ENCODE peak calls at places on chromosomes 7 and 10, in eight cellular contexts. S, C, I, E, X, Y, L and N are unnamed samples.

GRCh38 chr7:102220229-102220850 is 66.3 kb upstream of the SH2B2 start:
- DNase-seq in S (no peak), C (no peak), I (no peak), E (no peak), X (peak), Y (no peak), L (no peak), N (peak)

GRCh38 chr7:27661776-27662489 is 750 bp downstream of the HIBADH start:
- DNase-seq in S (peak), C (peak), I (peak), E (peak), X (no peak), Y (peak), L (no peak), N (no peak)

GRCh38 chr10:120436431-120437142 is 20.4 kb upstream of the PLPP4 start:
- DNase-seq in S (no peak), C (no peak), I (no peak), E (peak), X (no peak), Y (no peak), L (no peak), N (no peak)

GRCh38 chr10:122495406-122496340 is 34.3 kb downstream of the HTRA1 start:
- DNase-seq in S (no peak), C (peak), I (peak), E (peak), X (peak), Y (no peak), L (no peak), N (no peak)

GRCh38 chr10:58358947-58359346 is 24.1 kb downstream of the UBE2D1 start:
- DNase-seq in S (no peak), C (no peak), I (no peak), E (no peak), X (no peak), Y (no peak), L (no peak), N (no peak)

GRCh38 chr7:30549933-30550493 is 44.7 kb upstream of the GARS1 start:
- DNase-seq in S (no peak), C (no peak), I (no peak), E (no peak), X (peak), Y (no peak), L (no peak), N (peak)

GRCh38 chr7:152887779-152888178 is 128.2 kb downstream of the ACTR3B start:
- DNase-seq in S (no peak), C (no peak), I (no peak), E (no peak), X (no peak), Y (no peak), L (no peak), N (no peak)

GRCh38 chr7:188727-189500 is 3.5 kb upstream of the FAM20C start:
- DNase-seq in S (no peak), C (no peak), I (no peak), E (no peak), X (no peak), Y (no peak), L (no peak), N (no peak)

GRCh38 chr10:74206727-74207126 is 55.7 kb downstream of the ADK start:
- DNase-seq in S (no peak), C (no peak), I (no peak), E (no peak), X (no peak), Y (no peak), L (no peak), N (no peak)

GRCh38 chr10:73166972-73167371 is 836 bp downstream of the ECD start:
- DNase-seq in S (no peak), C (no peak), I (no peak), E (no peak), X (no peak), Y (no peak), L (no peak), N (no peak)

GRCh38 chr10:77855404-77856155 is 71.0 kb downstream of the DLG5 start:
- DNase-seq in S (no peak), C (no peak), I (no peak), E (no peak), X (peak), Y (no peak), L (no peak), N (no peak)

GRCh38 chr7:111274882-111275281 is 184.0 kb downstream of the LRRN3 start:
- DNase-seq in S (no peak), C (peak), I (no peak), E (peak), X (peak), Y (no peak), L (no peak), N (no peak)

GRCh38 chr10:132899054-132899750 is 43.2 kb downstream of the CFAP46 start:
- DNase-seq in S (peak), C (no peak), I (no peak), E (no peak), X (no peak), Y (no peak), L (no peak), N (no peak)

GRCh38 chr10:131812012-131812403 is 88.8 kb upstream of the PPP2R2D start:
- DNase-seq in S (no peak), C (no peak), I (no peak), E (no peak), X (no peak), Y (no peak), L (no peak), N (no peak)

GRCh38 chr7:140591178-140591902 is 49.3 kb downstream of the DENND2A start:
- DNase-seq in S (no peak), C (no peak), I (no peak), E (no peak), X (peak), Y (no peak), L (no peak), N (no peak)

GRCh38 chr10:70770001-70770400 is 15.2 kb downstream of the TBATA start:
- DNase-seq in S (no peak), C (no peak), I (no peak), E (no peak), X (no peak), Y (no peak), L (no peak), N (no peak)

GRCh38 chr7:114488696-114489095 is 74.1 kb downstream of the FOXP2 start:
- DNase-seq in S (no peak), C (no peak), I (no peak), E (no peak), X (no peak), Y (no peak), L (no peak), N (no peak)

GRCh38 chr7:25777969-25778767 is 373.8 kb upstream of the NFE2L3 start:
- DNase-seq in S (no peak), C (no peak), I (no peak), E (no peak), X (no peak), Y (no peak), L (peak), N (no peak)

GRCh38 chr10:14553434-14553833 is 221.3 kb downstream of the FAM107B start:
- DNase-seq in S (no peak), C (peak), I (no peak), E (peak), X (peak), Y (no peak), L (no peak), N (no peak)

GRCh38 chr10:23201837-23202236 is 9.7 kb downstream of the PTF1A start:
- DNase-seq in S (no peak), C (no peak), I (no peak), E (no peak), X (no peak), Y (no peak), L (no peak), N (no peak)

GRCh38 chr10:79367421-79368189 is 20.3 kb downstream of the PPIF start:
- DNase-seq in S (no peak), C (peak), I (no peak), E (peak), X (no peak), Y (no peak), L (no peak), N (no peak)

GRCh38 chr10:96719850-96720421 is 378 bp downstream of the PIK3AP1 start:
- DNase-seq in S (peak), C (peak), I (peak), E (no peak), X (no peak), Y (peak), L (peak), N (peak)

GRCh38 chr10:130193493-130194193 is 57.5 kb downstream of the GLRX3 start:
- DNase-seq in S (no peak), C (no peak), I (no peak), E (no peak), X (no peak), Y (no peak), L (no peak), N (no peak)

GRCh38 chr10:47062801-47063200 is 151.6 kb downstream of the PTPN20 start:
- DNase-seq in S (no peak), C (peak), I (no peak), E (peak), X (peak), Y (no peak), L (no peak), N (peak)

GRCh38 chr7:113289140-113289740 is 170.9 kb upstream of the SMIM30 start:
- DNase-seq in S (no peak), C (peak), I (no peak), E (peak), X (peak), Y (no peak), L (no peak), N (peak)

GRCh38 chr10:133158756-133159610 is 1.0 kb upstream of the KNDC1 start:
- DNase-seq in S (peak), C (peak), I (no peak), E (no peak), X (no peak), Y (no peak), L (peak), N (peak)

GRCh38 chr7:69668339-69668738 is 70.1 kb downstream of the AUTS2 start:
- DNase-seq in S (no peak), C (no peak), I (no peak), E (no peak), X (no peak), Y (no peak), L (no peak), N (no peak)

GRCh38 chr10:55966131-55966530 is 394.9 kb downstream of the ZWINT start:
- DNase-seq in S (no peak), C (no peak), I (no peak), E (no peak), X (peak), Y (no peak), L (no peak), N (no peak)

GRCh38 chr10:122343936-122344335 is 30.6 kb upstream of the PLEKHA1 start:
- DNase-seq in S (no peak), C (no peak), I (no peak), E (no peak), X (no peak), Y (no peak), L (no peak), N (no peak)

GRCh38 chr7:16739863-16740622 is 13.5 kb upstream of the TSPAN13 start:
- DNase-seq in S (no peak), C (peak), I (no peak), E (peak), X (peak), Y (no peak), L (no peak), N (no peak)

GRCh38 chr7:38585551-38585950 is 45.6 kb downstream of the AMPH start:
- DNase-seq in S (no peak), C (no peak), I (no peak), E (no peak), X (no peak), Y (no peak), L (no peak), N (no peak)

GRCh38 chr7:157964521-157964920 is 623.1 kb downstream of the PTPRN2 start:
- DNase-seq in S (no peak), C (no peak), I (no peak), E (no peak), X (no peak), Y (no peak), L (no peak), N (no peak)

GRCh38 chr7:128364166-128364565 is 2.7 kb upstream of the PRRT4 start:
- DNase-seq in S (no peak), C (no peak), I (no peak), E (no peak), X (no peak), Y (no peak), L (no peak), N (no peak)

GRCh38 chr7:128362670-128363069 is 1.2 kb upstream of the PRRT4 start:
- DNase-seq in S (no peak), C (no peak), I (no peak), E (no peak), X (no peak), Y (no peak), L (no peak), N (no peak)

GRCh38 chr7:128363261-128363721 is 1.8 kb upstream of the PRRT4 start:
- DNase-seq in S (no peak), C (no peak), I (no peak), E (no peak), X (no peak), Y (no peak), L (no peak), N (no peak)

GRCh38 chr7:128359939-128360338 is 1.6 kb downstream of the PRRT4 start:
- DNase-seq in S (no peak), C (no peak), I (no peak), E (no peak), X (no peak), Y (no peak), L (no peak), N (no peak)

DNA sequence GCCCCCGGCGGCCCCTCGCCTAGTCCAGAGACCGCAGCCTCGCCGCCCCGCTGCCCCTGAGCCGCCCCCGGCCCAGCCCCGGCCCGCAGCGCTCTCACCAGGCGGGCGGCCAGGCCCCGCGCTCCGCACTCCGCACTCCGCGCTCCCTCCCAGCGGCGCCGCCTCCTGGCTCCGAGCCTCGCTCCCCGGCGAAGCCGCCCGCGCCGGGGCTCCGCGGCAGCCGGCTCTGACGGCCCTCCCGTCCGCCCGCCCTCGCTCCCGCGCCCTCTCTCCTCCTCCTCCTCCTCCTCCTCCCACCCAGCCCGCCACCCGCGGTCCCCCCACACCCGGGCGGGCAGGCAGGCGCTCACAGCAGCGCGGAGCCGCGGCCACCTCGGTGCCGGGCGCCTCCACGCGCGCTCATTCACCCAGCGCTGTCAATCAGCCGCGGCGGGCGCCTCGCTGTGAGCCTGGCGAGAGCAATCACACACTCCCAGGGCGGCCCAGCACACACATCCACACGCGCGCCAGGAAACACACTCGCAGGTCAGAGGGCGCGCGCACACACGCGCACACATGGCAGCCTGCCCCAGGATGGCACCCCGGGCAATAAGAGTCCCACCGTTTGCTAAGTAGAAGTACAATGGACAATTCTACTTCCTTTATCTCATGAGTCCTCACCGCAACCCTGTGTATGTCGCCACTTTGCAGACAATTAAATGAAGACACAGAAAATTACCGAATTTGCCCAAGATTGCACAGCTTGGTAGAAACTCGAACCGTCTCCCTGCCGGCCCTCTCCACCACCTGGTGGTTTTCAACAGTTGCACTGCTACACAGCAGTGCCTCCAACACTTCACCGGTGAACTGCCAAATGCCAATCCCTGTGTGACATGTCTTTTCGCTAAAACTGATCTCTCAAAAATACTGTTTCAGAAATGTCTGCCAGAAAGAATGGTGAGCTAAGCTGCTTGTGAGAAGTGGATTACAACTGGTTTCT is at the start of gene PRRT4:
- DNase-seq in S (peak), C (peak), I (peak), E (no peak), X (no peak), Y (no peak), L (peak), N (peak)
- TF ChIP-seq CTCF in S (no peak), C (peak), I (no peak), E (no peak), X (no peak), Y (no peak), L (no peak), N (peak)

DNA sequence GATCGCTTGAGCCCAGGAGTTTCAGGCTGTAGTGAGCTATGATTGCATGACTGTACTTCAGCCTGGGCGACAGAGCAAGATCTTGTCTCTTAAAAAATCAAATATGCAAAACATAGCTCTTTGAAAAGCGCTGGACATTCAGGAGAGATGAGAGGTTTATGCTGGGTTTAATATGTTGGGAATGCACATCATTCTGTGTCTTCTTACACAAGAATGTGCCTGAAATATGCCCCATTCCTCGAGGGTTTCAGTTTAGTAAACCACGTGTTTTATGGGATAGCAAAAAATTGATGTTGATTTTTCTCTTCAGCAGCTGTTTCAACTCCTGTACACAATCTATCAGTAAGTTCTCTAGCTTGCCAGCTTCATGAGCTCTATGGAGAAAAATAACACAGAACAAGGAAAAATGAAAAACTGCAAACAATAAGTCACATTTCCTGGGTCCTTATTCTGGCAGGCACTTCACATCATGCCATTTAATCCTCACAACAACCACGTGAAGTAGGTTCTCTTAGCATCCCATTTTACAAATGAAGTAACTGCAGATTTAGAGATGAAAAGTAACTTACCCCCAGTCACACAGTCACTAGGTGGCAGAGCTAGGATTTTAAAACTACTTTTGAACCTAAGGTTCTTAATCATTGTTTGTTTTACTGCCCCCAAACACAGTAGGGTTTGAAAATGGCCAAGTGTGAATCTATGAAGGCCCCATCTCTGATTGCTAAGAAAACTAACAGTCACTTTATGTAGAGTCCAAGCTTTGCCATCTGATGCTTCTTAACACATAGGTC is 423.6 kb downstream of the PHTF2 start:
- DNase-seq in S (no peak), C (peak), I (no peak), E (peak), X (no peak), Y (no peak), L (no peak), N (no peak)
- TF ChIP-seq CTCF in S (no peak), C (no peak), I (no peak), E (no peak), X (no peak), Y (no peak), L (no peak), N (peak)

GRCh38 chr10:99370993-99371392 is 41.8 kb downstream of the CNNM1 start:
- DNase-seq in S (no peak), C (peak), I (no peak), E (peak), X (peak), Y (no peak), L (no peak), N (peak)
- TF ChIP-seq CTCF in S (no peak), C (peak), I (no peak), E (peak), X (peak), Y (no peak), L (peak), N (peak)

GRCh38 chr10:127715782-127716378 is 21.1 kb upstream of the FOXI2 start:
- DNase-seq in S (no peak), C (peak), I (no peak), E (peak), X (peak), Y (no peak), L (no peak), N (peak)
- TF ChIP-seq CTCF in S (peak), C (no peak), I (peak), E (no peak), X (peak), Y (no peak), L (peak), N (peak)

GRCh38 chr7:78081888-78082287 is 283.3 kb downstream of the PHTF2 start:
- DNase-seq in S (no peak), C (no peak), I (no peak), E (no peak), X (no peak), Y (no peak), L (no peak), N (peak)
- TF ChIP-seq CTCF in S (no peak), C (no peak), I (no peak), E (no peak), X (no peak), Y (no peak), L (no peak), N (peak)

GRCh38 chr10:118594392-118595063 is 920 bp downstream of the PRLHR start:
- DNase-seq in S (peak), C (peak), I (peak), E (peak), X (no peak), Y (no peak), L (peak), N (peak)
- TF ChIP-seq CTCF in S (no peak), C (peak), I (peak), E (peak), X (peak), Y (no peak), L (peak), N (peak)

GRCh38 chr7:15168489-15168888 is 265.9 kb upstream of the DGKB start:
- DNase-seq in S (no peak), C (no peak), I (no peak), E (no peak), X (no peak), Y (no peak), L (no peak), N (no peak)
- TF ChIP-seq CTCF in S (no peak), C (no peak), I (no peak), E (no peak), X (no peak), Y (no peak), L (no peak), N (no peak)

GRCh38 chr10:27285093-27285492 is 44.5 kb upstream of the ACBD5 start:
- DNase-seq in S (no peak), C (peak), I (peak), E (peak), X (peak), Y (no peak), L (no peak), N (peak)
- TF ChIP-seq CTCF in S (no peak), C (peak), I (peak), E (peak), X (no peak), Y (no peak), L (peak), N (peak)

DNA sequence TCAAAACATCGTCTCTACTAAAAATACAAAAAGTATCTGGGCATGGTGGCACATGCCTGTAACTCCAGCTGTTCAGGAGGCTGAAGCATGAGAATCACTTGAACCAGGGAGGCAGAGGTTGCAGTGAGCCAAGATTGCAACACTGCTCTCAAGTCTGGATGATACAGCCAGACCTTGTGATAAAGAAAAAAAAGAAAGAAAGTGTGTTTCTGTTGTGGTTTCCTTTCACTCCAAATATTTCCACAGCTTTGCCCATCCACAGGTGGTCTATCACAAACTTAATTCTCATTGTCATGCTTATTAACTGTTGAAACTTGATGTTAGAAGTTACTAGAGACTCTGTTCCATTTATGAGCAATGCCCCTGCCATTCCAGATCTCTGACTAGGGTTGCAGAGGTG is 316.0 kb upstream of the SEMA3C start:
- DNase-seq in S (no peak), C (peak), I (no peak), E (peak), X (no peak), Y (no peak), L (no peak), N (no peak)
- TF ChIP-seq CTCF in S (no peak), C (no peak), I (no peak), E (no peak), X (no peak), Y (no peak), L (no peak), N (no peak)